ENCODE peak calls at places on chromosomes 2 and 18, in five cellular contexts. K is sigmoid colon, Z is AG04450, O is lower leg skin, Y is GM12865. I is an unnamed sample.

GRCh38 chr18:5944448-5944847 is 49.1 kb upstream of the TMEM200C start:
- DNase-seq in K (no peak), Z (no peak), O (no peak), Y (no peak), I (no peak)

GRCh38 chr2:42424033-42424432 is 63.0 kb upstream of the COX7A2L start:
- DNase-seq in K (no peak), Z (peak; percentile 47), O (no peak), Y (no peak), I (no peak)

GRCh38 chr2:8573234-8573941 is 108.5 kb upstream of the ID2 start:
- DNase-seq in K (peak; percentile 60), Z (no peak), O (no peak), Y (no peak), I (no peak)

GRCh38 chr2:69952336-69953115 is 8.9 kb downstream of the ASPRV1 start:
- DNase-seq in K (no peak), Z (no peak), O (no peak), Y (no peak), I (no peak)

GRCh38 chr18:52130621-52131020 is 209.4 kb upstream of the DCC start:
- DNase-seq in K (no peak), Z (no peak), O (no peak), Y (no peak), I (no peak)

GRCh38 chr2:219269362-219270054 is 9.7 kb upstream of the DNAJB2 start:
- DNase-seq in K (no peak), Z (no peak), O (no peak), Y (no peak), I (no peak)

GRCh38 chr2:109143214-109144187 is 14.5 kb downstream of the SH3RF3 start:
- DNase-seq in K (no peak), Z (no peak), O (no peak), Y (peak; percentile 86), I (no peak)

GRCh38 chr2:85926931-85927527 is 38.2 kb upstream of the ST3GAL5 start:
- DNase-seq in K (no peak), Z (no peak), O (no peak), Y (no peak), I (no peak)

GRCh38 chr2:196987298-196987653 is 60.8 kb upstream of the PGAP1 start:
- DNase-seq in K (no peak), Z (no peak), O (no peak), Y (no peak), I (no peak)

GRCh38 chr18:34744569-34744968 is 34.5 kb downstream of the DTNA start:
- DNase-seq in K (no peak), Z (no peak), O (no peak), Y (no peak), I (no peak)

GRCh38 chr2:10163498-10164486 is 41.3 kb downstream of the RRM2 start:
- DNase-seq in K (no peak), Z (no peak), O (no peak), Y (no peak), I (no peak)

GRCh38 chr2:20381457-20381856 is 30.8 kb upstream of the PUM2 start:
- DNase-seq in K (peak; percentile 74), Z (no peak), O (no peak), Y (no peak), I (no peak)

GRCh38 chr18:63137999-63138448 is 181.5 kb downstream of the BCL2 start:
- DNase-seq in K (no peak), Z (no peak), O (no peak), Y (peak; percentile 81), I (no peak)

GRCh38 chr2:217794133-217794986 is 208.4 kb downstream of the TNS1 start:
- DNase-seq in K (peak; percentile 60), Z (no peak), O (no peak), Y (no peak), I (no peak)

GRCh38 chr2:11492720-11493119 is 26.8 kb upstream of the E2F6 start:
- DNase-seq in K (no peak), Z (no peak), O (no peak), Y (no peak), I (no peak)

GRCh38 chr2:217752714-217753459 is 249.9 kb downstream of the TNS1 start:
- DNase-seq in K (no peak), Z (no peak), O (no peak), Y (no peak), I (no peak)

GRCh38 chr2:9033385-9034175 is 30.1 kb upstream of the MBOAT2 start:
- DNase-seq in K (no peak), Z (no peak), O (no peak), Y (no peak), I (no peak)

GRCh38 chr2:217851191-217852020 is 151.4 kb downstream of the TNS1 start:
- DNase-seq in K (peak; percentile 86), Z (no peak), O (peak; percentile 63), Y (no peak), I (no peak)

GRCh38 chr18:32025744-32026143 is 7.1 kb downstream of the RNF125 start:
- DNase-seq in K (no peak), Z (no peak), O (no peak), Y (no peak), I (no peak)

GRCh38 chr2:80053522-80054338 is 250.8 kb downstream of the LRRTM1 start:
- DNase-seq in K (no peak), Z (no peak), O (no peak), Y (no peak), I (no peak)

GRCh38 chr2:8170552-8170951 is 511.3 kb upstream of the ID2 start:
- DNase-seq in K (no peak), Z (no peak), O (no peak), Y (no peak), I (no peak)

GRCh38 chr2:221844966-221845365 is 272.9 kb upstream of the EPHA4 start:
- DNase-seq in K (no peak), Z (no peak), O (no peak), Y (peak; percentile 9), I (no peak)

GRCh38 chr2:72980535-72981217 is 63.4 kb downstream of the EMX1 start:
- DNase-seq in K (no peak), Z (peak; percentile 10), O (no peak), Y (no peak), I (no peak)

GRCh38 chr2:22481507-22482217 is 903.3 kb upstream of the KLHL29 start:
- DNase-seq in K (no peak), Z (no peak), O (peak; percentile 40), Y (no peak), I (no peak)

GRCh38 chr2:143489135-143489534 is 359.9 kb downstream of the ARHGAP15 start:
- DNase-seq in K (no peak), Z (peak; percentile 51), O (no peak), Y (no peak), I (no peak)

GRCh38 chr2:9407363-9407811 is 15.9 kb downstream of the ITGB1BP1 start:
- DNase-seq in K (no peak), Z (no peak), O (no peak), Y (no peak), I (no peak)

GRCh38 chr2:43473767-43474166 is 122.1 kb downstream of the THADA start:
- DNase-seq in K (no peak), Z (no peak), O (no peak), Y (no peak), I (no peak)

GRCh38 chr2:13522096-13522495 is 805.4 kb downstream of the TRIB2 start:
- DNase-seq in K (no peak), Z (no peak), O (no peak), Y (no peak), I (no peak)

GRCh38 chr2:13524492-13524891 is 807.8 kb downstream of the TRIB2 start:
- DNase-seq in K (no peak), Z (no peak), O (no peak), Y (peak; percentile 57), I (no peak)

GRCh38 chr2:13522917-13523821 is 806.4 kb downstream of the TRIB2 start:
- DNase-seq in K (no peak), Z (no peak), O (no peak), Y (peak; percentile 92), I (no peak)
- TF ChIP-seq CTCF in K (no peak), Z (no peak), O (no peak), Y (peak; percentile 23), I (peak; percentile 26)

GRCh38 chr2:182367401-182367800 is 59.4 kb downstream of the PDE1A start:
- DNase-seq in K (no peak), Z (no peak), O (no peak), Y (no peak), I (no peak)
- TF ChIP-seq CTCF in K (no peak), Z (no peak), O (no peak), Y (no peak), I (no peak)

GRCh38 chr2:120149406-120149805 is 73.8 kb downstream of the TMEM185B start:
- DNase-seq in K (no peak), Z (no peak), O (no peak), Y (no peak), I (no peak)
- TF ChIP-seq CTCF in K (no peak), Z (no peak), O (no peak), Y (no peak), I (no peak)

GRCh38 chr2:237418300-237418699 is 4.3 kb upstream of the COL6A3 start:
- DNase-seq in K (no peak), Z (no peak), O (no peak), Y (no peak), I (no peak)

GRCh38 chr2:237422309-237422708 is 8.3 kb upstream of the COL6A3 start:
- DNase-seq in K (no peak), Z (no peak), O (no peak), Y (no peak), I (no peak)

GRCh38 chr2:237423891-237424290 is 9.9 kb upstream of the COL6A3 start:
- DNase-seq in K (no peak), Z (no peak), O (no peak), Y (no peak), I (no peak)

GRCh38 chr2:237424544-237424943 is 10.6 kb upstream of the COL6A3 start:
- DNase-seq in K (no peak), Z (no peak), O (no peak), Y (no peak), I (no peak)

DNA sequence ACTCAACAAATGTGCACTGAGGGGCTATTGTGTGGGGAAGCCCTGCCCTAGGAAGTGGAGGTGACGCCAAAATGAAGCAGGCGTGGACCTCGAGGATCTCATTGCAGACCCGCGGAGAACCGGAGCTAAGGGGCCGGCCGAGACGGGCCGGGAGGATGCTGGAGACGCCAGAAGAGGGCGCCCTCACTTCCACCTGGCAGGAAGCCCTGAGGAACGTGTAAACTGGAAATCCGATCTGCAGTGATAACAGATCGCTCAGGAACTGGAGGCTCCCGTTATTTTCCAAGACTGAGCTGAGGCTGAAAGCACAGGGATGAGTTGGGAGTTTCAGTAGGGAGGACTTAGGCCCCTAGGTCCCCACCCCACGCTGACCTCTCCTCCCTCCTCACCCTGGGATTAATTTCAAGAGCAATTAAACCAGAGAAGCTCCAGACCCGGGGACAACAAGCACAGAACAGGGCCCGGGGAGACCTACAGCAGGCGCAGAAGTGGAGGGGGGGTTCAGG is 7.6 kb upstream of the COL6A3 start:
- DNase-seq in K (peak; percentile 94), Z (peak; percentile 77), O (peak; percentile 75), Y (peak; percentile 78), I (peak; percentile 30)
- TF ChIP-seq CTCF in K (peak; percentile 84), Z (peak; percentile 90), O (no peak), Y (peak; percentile 88), I (peak; percentile 73)

DNA sequence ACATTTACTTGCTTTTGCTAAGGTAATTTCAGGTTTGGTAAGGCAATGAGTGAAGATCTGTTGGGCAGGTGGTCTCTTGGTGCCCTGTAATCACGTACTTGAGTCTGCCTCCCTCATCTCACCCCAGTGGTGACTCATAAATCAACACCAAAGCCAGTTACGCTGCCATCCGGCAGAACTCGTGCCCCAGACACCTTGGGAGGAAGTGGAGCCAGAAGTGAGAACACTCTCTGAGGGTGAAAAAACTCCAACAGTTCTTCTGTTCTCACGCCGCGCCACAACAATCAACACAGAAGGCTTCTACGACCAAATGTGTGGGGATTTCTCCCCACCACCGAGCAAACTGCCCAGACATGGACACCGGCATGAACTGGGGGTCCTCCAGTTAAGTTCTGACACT is 206.2 kb downstream of the ARL4C start:
- DNase-seq in K (peak; percentile 72), Z (no peak), O (peak; percentile 49), Y (peak; percentile 93), I (no peak)
- TF ChIP-seq CTCF in K (no peak), Z (no peak), O (no peak), Y (no peak), I (no peak)